ENCODE peak calls at places on chromosomes 3 and 15, in five cellular contexts. C is trophoblast cell, W is mesenchymal stem cell, X is H9, U is H1. K is an unnamed sample.

GRCh38 chr3:37912052-37912733 is 50.5 kb downstream of the CTDSPL start:
- DNase-seq in C (no peak), W (no peak), X (no peak), U (no peak), K (no peak)

GRCh38 chr3:71328917-71329316 is 254.6 kb downstream of the FOXP1 start:
- DNase-seq in C (no peak), W (no peak), X (no peak), U (no peak), K (no peak)

GRCh38 chr15:32730677-32731654 is 13.2 kb downstream of the GREM1 start:
- DNase-seq in C (peak), W (no peak), X (peak), U (no peak), K (peak)

GRCh38 chr15:78455749-78456148 is 17.7 kb downstream of the IREB2 start:
- DNase-seq in C (no peak), W (peak), X (no peak), U (no peak), K (no peak)

GRCh38 chr3:179071161-179071568 is 444 bp downstream of the ZMAT3 start:
- DNase-seq in C (peak), W (peak), X (no peak), U (no peak), K (no peak)

GRCh38 chr3:53194218-53195065 is 33.4 kb downstream of the PRKCD start:
- DNase-seq in C (no peak), W (peak), X (peak), U (no peak), K (no peak)

GRCh38 chr3:179801831-179802230 is 149.0 kb downstream of the USP13 start:
- DNase-seq in C (no peak), W (no peak), X (no peak), U (no peak), K (no peak)

GRCh38 chr3:56303508-56303907 is 164.8 kb downstream of the ERC2 start:
- DNase-seq in C (peak), W (peak), X (peak), U (peak), K (peak)

GRCh38 chr3:32325957-32326356 is 65.7 kb upstream of the CMTM7 start:
- DNase-seq in C (no peak), W (no peak), X (no peak), U (no peak), K (no peak)

GRCh38 chr3:61564405-61565059 is 3.2 kb downstream of the PTPRG start:
- DNase-seq in C (no peak), W (peak), X (peak), U (no peak), K (peak)

GRCh38 chr15:43520138-43520537 is 2.7 kb downstream of the MAP1A start:
- DNase-seq in C (no peak), W (no peak), X (no peak), U (no peak), K (no peak)

GRCh38 chr3:130821821-130822220 is 72.1 kb upstream of the ATP2C1 start:
- DNase-seq in C (no peak), W (no peak), X (no peak), U (no peak), K (no peak)

GRCh38 chr3:43378066-43378935 is 92.0 kb downstream of the SNRK start:
- DNase-seq in C (no peak), W (peak), X (peak), U (no peak), K (no peak)

GRCh38 chr15:29348308-29348914 is 78.8 kb upstream of the NSMCE3 start:
- DNase-seq in C (peak), W (no peak), X (peak), U (no peak), K (no peak)

GRCh38 chr15:101698314-101698713 is 26.0 kb downstream of the TARS3 start:
- DNase-seq in C (peak), W (no peak), X (no peak), U (no peak), K (no peak)

GRCh38 chr15:88187195-88187594 is 69.3 kb downstream of the NTRK3 start:
- DNase-seq in C (no peak), W (no peak), X (no peak), U (no peak), K (no peak)

GRCh38 chr3:142210608-142211007 is 14.8 kb downstream of the GK5 start:
- DNase-seq in C (no peak), W (peak), X (no peak), U (no peak), K (no peak)

GRCh38 chr15:100688549-100689120 is 86.2 kb downstream of the ASB7 start:
- DNase-seq in C (no peak), W (no peak), X (peak), U (no peak), K (no peak)

GRCh38 chr15:66007663-66008262 is 138.5 kb downstream of the RAB11A start:
- DNase-seq in C (no peak), W (no peak), X (no peak), U (no peak), K (no peak)

GRCh38 chr3:139491966-139492365 is 15.7 kb upstream of the RBP2 start:
- DNase-seq in C (no peak), W (no peak), X (peak), U (peak), K (no peak)

GRCh38 chr3:122975163-122975923 is 52.2 kb downstream of the SEMA5B start:
- DNase-seq in C (peak), W (peak), X (peak), U (no peak), K (no peak)

GRCh38 chr3:127456471-127457093 is 134.0 kb downstream of the TPRA1 start:
- DNase-seq in C (no peak), W (peak), X (no peak), U (no peak), K (no peak)

GRCh38 chr3:33131328-33132018 is 17.7 kb downstream of the CRTAP start:
- DNase-seq in C (peak), W (peak), X (peak), U (peak), K (peak)

GRCh38 chr3:187368251-187368733 is at the start of gene RTP4:
- DNase-seq in C (no peak), W (peak), X (no peak), U (no peak), K (no peak)

GRCh38 chr3:77530870-77531269 is 491.0 kb downstream of the ROBO2 start:
- DNase-seq in C (no peak), W (no peak), X (no peak), U (no peak), K (no peak)

GRCh38 chr3:128505771-128506170 is 12.8 kb upstream of the GATA2 start:
- DNase-seq in C (no peak), W (no peak), X (no peak), U (no peak), K (no peak)

GRCh38 chr3:179272385-179272784 is 21.5 kb upstream of the KCNMB3 start:
- DNase-seq in C (no peak), W (no peak), X (no peak), U (no peak), K (no peak)

GRCh38 chr3:183503738-183504137 is 51.8 kb downstream of the KLHL6 start:
- DNase-seq in C (no peak), W (no peak), X (no peak), U (no peak), K (no peak)

GRCh38 chr3:191412764-191413163 is 48.2 kb upstream of the PYDC2 start:
- DNase-seq in C (no peak), W (peak), X (no peak), U (no peak), K (no peak)

GRCh38 chr15:74314897-74315438 is 52.5 kb downstream of the CYP11A1 start:
- DNase-seq in C (peak), W (no peak), X (no peak), U (no peak), K (no peak)

GRCh38 chr15:99704444-99704838 is 28.8 kb downstream of the LYSMD4 start:
- DNase-seq in C (peak), W (peak), X (no peak), U (no peak), K (peak)

GRCh38 chr3:102936511-102936910 is 501.7 kb downstream of the ZPLD1 start:
- DNase-seq in C (no peak), W (no peak), X (no peak), U (no peak), K (no peak)

GRCh38 chr3:175266993-175267960 is 408.1 kb downstream of the NAALADL2 start:
- DNase-seq in C (no peak), W (peak), X (no peak), U (no peak), K (no peak)

GRCh38 chr3:16463914-16464313 is 49.6 kb downstream of the RFTN1 start:
- DNase-seq in C (no peak), W (no peak), X (no peak), U (no peak), K (no peak)

DNA sequence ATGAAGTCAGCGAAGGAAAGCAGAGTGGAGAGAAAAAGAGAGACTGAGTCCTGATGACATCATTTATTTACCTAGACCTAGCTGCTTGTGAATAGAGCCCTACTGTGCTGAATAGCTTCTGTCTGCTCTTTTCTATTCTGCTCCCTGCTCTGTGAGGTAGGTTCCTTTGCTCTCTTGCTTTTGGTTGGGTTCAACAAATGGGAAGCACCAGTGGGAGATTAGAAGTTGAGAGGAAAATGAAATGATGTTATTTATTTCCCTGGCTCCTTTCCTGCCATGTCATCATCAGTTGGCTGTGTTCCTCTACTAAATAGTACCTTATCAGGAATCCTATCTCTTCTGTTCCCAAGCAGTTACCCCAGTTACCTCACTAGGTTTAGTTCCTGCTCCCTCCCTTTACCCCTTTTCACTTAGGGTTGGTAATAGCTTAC is 23.5 kb downstream of the DTWD1 start:
- DNase-seq in C (no peak), W (no peak), X (no peak), U (no peak), K (no peak)
- H2BK5ac ChIP-seq in C (no peak), W (no peak), X (no peak), U (no peak), K (no peak)

DNA sequence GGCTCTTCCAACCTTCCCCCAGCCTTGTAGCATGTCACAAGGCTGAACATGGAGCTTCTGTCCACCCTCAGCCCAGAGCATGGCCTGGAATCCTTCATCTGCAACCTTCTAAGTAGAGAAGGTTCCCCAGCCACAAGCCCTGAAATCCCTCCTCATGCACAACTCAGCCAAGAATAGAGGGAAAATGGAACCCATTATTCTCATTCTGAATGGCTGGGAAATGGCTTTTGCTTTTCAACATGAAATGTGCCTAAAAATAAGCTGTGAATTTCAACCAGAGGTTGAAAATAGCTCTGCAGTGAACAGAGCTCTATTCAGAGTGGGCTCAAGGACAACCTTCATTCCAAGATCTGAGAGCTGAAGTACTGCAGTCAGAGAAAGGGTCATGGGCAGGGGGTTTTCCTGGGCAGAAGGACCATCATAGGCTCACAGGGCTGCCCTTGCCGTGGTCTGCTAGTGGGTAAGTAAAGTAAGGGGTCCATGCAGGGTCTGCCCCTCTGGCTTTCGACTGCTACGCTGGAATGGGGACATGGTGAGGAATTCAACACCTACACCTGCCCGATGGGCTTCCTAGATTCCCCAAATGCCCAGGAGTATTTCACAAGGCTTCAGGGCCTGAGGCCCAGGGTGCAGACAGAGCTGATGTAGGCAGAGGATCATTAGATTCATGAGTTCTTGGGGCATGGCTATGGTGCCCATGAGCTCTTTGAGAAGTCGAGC is 35.9 kb downstream of the POC1A start:
- DNase-seq in C (no peak), W (no peak), X (no peak), U (no peak), K (no peak)
- H2BK12ac ChIP-seq in C (no peak), W (no peak), X (no peak), U (no peak), K (no peak)

GRCh38 chr3:64242435-64242834 is 17.2 kb upstream of the PRICKLE2 start:
- DNase-seq in C (no peak), W (no peak), X (no peak), U (no peak), K (no peak)
- H3K14ac ChIP-seq in C (no peak), W (no peak), X (no peak), U (no peak), K (no peak)

GRCh38 chr15:58324533-58324932 is 107.3 kb upstream of the LIPC start:
- DNase-seq in C (no peak), W (no peak), X (no peak), U (no peak), K (no peak)

GRCh38 chr15:58318517-58318916 is 113.3 kb upstream of the LIPC start:
- DNase-seq in C (no peak), W (no peak), X (no peak), U (no peak), K (no peak)

DNA sequence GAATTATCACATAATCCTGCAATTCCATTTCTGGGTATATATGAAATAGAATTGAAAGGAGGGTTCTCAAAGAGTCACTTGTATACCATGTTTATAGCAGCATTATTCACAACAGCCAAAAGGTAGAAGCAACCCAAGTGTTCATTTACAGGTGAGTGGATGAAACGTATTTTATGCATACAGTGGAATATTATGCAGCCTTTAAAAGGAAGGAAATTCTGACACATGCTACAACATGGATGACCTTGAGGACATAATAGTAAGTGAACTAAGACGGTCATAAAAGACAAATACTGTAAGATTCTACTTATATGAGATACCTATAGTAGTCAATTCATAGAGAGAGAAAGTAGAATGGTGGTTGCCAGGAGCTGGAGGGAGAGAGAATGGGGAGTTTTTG is 110.8 kb upstream of the LIPC start:
- DNase-seq in C (no peak), W (no peak), X (no peak), U (no peak), K (no peak)
- H2BK5ac ChIP-seq in C (no peak), W (no peak), X (no peak), U (no peak), K (no peak)

GRCh38 chr3:11250902-11251806 is 21.0 kb upstream of the ATG7 start:
- DNase-seq in C (no peak), W (no peak), X (no peak), U (no peak), K (no peak)
- H2BK12ac ChIP-seq in C (no peak), W (no peak), X (no peak), U (no peak), K (no peak)

GRCh38 chr3:4980229-4981159 is 1.3 kb downstream of the BHLHE40 start:
- DNase-seq in C (peak), W (peak), X (peak), U (no peak), K (peak)
- H3K14ac ChIP-seq in C (peak), W (peak), X (no peak), U (no peak), K (no peak)

DNA sequence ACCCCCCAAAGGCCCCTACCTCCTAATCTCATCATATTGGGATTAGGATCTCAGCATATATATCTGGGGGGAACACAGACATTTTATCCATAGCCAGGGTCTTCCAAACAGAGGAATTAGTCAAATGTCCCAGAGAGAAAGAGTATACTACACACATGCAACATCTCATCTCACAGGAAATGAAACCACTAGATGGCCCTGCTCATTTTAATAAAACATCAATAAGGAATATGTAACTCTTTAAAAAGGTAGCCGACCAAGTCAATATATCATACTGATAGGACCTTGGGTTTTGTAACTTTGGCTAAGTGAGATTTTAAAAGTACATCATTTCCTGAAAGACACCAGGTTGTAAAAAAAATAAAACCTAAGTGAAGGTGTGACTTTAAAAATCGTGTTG is 45.6 kb upstream of the THSD4 start:
- DNase-seq in C (no peak), W (no peak), X (no peak), U (no peak), K (no peak)
- H2BK5ac ChIP-seq in C (no peak), W (no peak), X (no peak), U (no peak), K (no peak)

GRCh38 chr3:138394156-138394555 is 40.3 kb upstream of the ESYT3 start:
- DNase-seq in C (no peak), W (no peak), X (no peak), U (no peak), K (no peak)
- H2BK12ac ChIP-seq in C (no peak), W (no peak), X (no peak), U (no peak), K (no peak)

GRCh38 chr3:107368999-107369398 is 8.2 kb upstream of the CCDC54 start:
- DNase-seq in C (no peak), W (no peak), X (no peak), U (no peak), K (no peak)

GRCh38 chr3:107366766-107367165 is 10.5 kb upstream of the CCDC54 start:
- DNase-seq in C (no peak), W (no peak), X (peak), U (peak), K (no peak)

GRCh38 chr3:107369791-107370190 is 7.4 kb upstream of the CCDC54 start:
- DNase-seq in C (no peak), W (no peak), X (no peak), U (no peak), K (no peak)

GRCh38 chr3:107365051-107365450 is 12.2 kb upstream of the CCDC54 start:
- DNase-seq in C (no peak), W (no peak), X (no peak), U (no peak), K (no peak)

DNA sequence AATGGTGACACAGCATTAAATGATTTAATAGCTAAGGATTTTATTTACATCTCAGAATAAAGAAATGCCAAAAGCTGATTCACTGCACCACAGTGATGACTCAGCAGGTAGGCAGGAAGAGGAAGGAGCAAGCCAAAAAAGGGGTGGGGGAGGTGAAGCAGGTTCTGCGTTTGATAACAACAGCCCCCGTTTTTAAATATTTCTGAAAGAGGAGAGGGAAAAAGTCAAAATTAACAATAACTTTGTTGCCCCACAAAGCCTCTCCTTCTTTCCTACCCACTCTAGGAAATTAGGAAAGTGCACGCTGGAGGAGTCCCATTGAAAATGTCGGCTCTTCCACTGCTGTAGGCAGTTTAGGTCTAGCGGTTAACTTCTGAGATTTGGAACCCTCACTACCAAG is 9.9 kb upstream of the CCDC54 start:
- DNase-seq in C (no peak), W (peak), X (no peak), U (no peak), K (no peak)
- H3K14ac ChIP-seq in C (no peak), W (no peak), X (no peak), U (no peak), K (no peak)

DNA sequence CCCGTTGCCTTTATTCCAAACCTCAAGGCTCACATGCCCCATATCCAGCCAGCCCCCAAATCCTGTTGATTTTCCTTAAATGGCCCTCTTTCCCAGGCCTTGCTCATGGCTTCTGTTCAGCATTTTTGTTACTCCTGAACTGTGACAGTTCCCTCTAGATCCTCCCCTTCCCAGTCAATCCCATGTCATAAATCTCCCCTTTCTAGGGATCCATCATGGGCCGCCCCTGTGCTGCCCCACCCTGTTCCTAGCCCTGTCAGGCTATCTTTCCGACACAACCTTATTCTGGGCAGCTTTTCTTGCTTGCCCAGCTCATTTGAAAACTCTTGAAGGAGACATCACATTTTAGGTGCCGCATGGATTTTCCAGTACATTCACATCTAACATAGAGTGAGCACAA is 84.8 kb downstream of the TLE3 start:
- DNase-seq in C (no peak), W (no peak), X (no peak), U (no peak), K (no peak)
- H2BK5ac ChIP-seq in C (no peak), W (no peak), X (no peak), U (no peak), K (no peak)

K was measured in neuronal stem cell.